ENCODE peak calls at places on chromosomes 7 and 10, in five cellular contexts. H, T, F, C and K are unnamed samples.

GRCh38 chr7:18361756-18362155 is 133.8 kb upstream of the HDAC9 start:
- DNase-seq in H (no peak), T (peak; percentile 95), F (no peak), C (no peak), K (peak; percentile 61)

GRCh38 chr10:79292789-79293746 is 54.2 kb upstream of the PPIF start:
- DNase-seq in H (no peak), T (peak; percentile 66), F (peak; percentile 32), C (no peak), K (no peak)

GRCh38 chr7:155867280-155867679 is 55.0 kb upstream of the SHH start:
- DNase-seq in H (no peak), T (no peak), F (no peak), C (no peak), K (no peak)

GRCh38 chr7:102236592-102237287 is 49.9 kb upstream of the SH2B2 start:
- DNase-seq in H (no peak), T (peak; percentile 89), F (peak; percentile 70), C (peak; percentile 53), K (no peak)

GRCh38 chr7:12709731-12710502 is 22.5 kb downstream of the ARL4A start:
- DNase-seq in H (peak; percentile 87), T (no peak), F (no peak), C (no peak), K (no peak)

GRCh38 chr10:133258818-133259602 is 17.7 kb downstream of the ADAM8 start:
- DNase-seq in H (peak; percentile 96), T (no peak), F (no peak), C (no peak), K (peak; percentile 80)

GRCh38 chr7:157017639-157018327 is 7.3 kb upstream of the MNX1 start:
- DNase-seq in H (no peak), T (peak; percentile 42), F (no peak), C (no peak), K (no peak)

GRCh38 chr10:6023661-6024333 is 38.4 kb downstream of the IL2RA start:
- DNase-seq in H (peak; percentile 81), T (no peak), F (no peak), C (no peak), K (no peak)

GRCh38 chr7:137890449-137890916 is 43.7 kb upstream of the DGKI start:
- DNase-seq in H (no peak), T (no peak), F (peak; percentile 46), C (no peak), K (no peak)

GRCh38 chr10:6416892-6417512 is 163.1 kb downstream of the PRKCQ start:
- DNase-seq in H (no peak), T (peak; percentile 94), F (peak; percentile 47), C (peak; percentile 58), K (no peak)

GRCh38 chr10:95841711-95842498 is 65.9 kb upstream of the CC2D2B start:
- DNase-seq in H (no peak), T (peak; percentile 77), F (peak; percentile 79), C (peak; percentile 54), K (no peak)

GRCh38 chr10:124308351-124308645 is 110.4 kb downstream of the OAT start:
- DNase-seq in H (no peak), T (no peak), F (no peak), C (no peak), K (no peak)

GRCh38 chr7:74289660-74290589 is 718 bp downstream of the CLIP2 start:
- DNase-seq in H (no peak), T (peak; percentile 36), F (peak; percentile 44), C (no peak), K (no peak)

GRCh38 chr7:32221756-32222155 is 151.5 kb upstream of the PDE1C start:
- DNase-seq in H (no peak), T (no peak), F (no peak), C (no peak), K (no peak)

GRCh38 chr7:102849079-102849478 is 63.7 kb upstream of the LRRC17 start:
- DNase-seq in H (peak; percentile 54), T (no peak), F (no peak), C (no peak), K (no peak)

GRCh38 chr10:102407641-102407943 is 11.0 kb downstream of the PSD start:
- DNase-seq in H (no peak), T (no peak), F (no peak), C (no peak), K (no peak)

GRCh38 chr7:76310102-76310957 is 7.9 kb downstream of the HSPB1 start:
- DNase-seq in H (no peak), T (no peak), F (no peak), C (no peak), K (no peak)

GRCh38 chr7:157513162-157513621 is 176.4 kb downstream of the DNAJB6 start:
- DNase-seq in H (no peak), T (no peak), F (no peak), C (no peak), K (no peak)

GRCh38 chr10:29102233-29102632 is 186.6 kb upstream of the LYZL1 start:
- DNase-seq in H (no peak), T (no peak), F (no peak), C (no peak), K (no peak)

GRCh38 chr10:131085586-131085860 is 226.0 kb downstream of the TCERG1L start:
- DNase-seq in H (no peak), T (no peak), F (no peak), C (no peak), K (no peak)

GRCh38 chr7:46432666-46433065 is 511.6 kb upstream of the IGFBP3 start:
- DNase-seq in H (peak; percentile 57), T (no peak), F (no peak), C (no peak), K (no peak)

GRCh38 chr7:32256376-32256775 is 186.2 kb upstream of the PDE1C start:
- DNase-seq in H (no peak), T (no peak), F (no peak), C (no peak), K (no peak)

GRCh38 chr10:17232276-17232987 is 4.4 kb downstream of the VIM start:
- DNase-seq in H (no peak), T (no peak), F (peak; percentile 70), C (no peak), K (no peak)
- H3K4me3 ChIP-seq in H (peak overlapping the region; percentile 98), T (no peak overlapping the region), F (no peak overlapping the region), C (no peak overlapping the region), K (peak overlapping the region; percentile 87)

DNA sequence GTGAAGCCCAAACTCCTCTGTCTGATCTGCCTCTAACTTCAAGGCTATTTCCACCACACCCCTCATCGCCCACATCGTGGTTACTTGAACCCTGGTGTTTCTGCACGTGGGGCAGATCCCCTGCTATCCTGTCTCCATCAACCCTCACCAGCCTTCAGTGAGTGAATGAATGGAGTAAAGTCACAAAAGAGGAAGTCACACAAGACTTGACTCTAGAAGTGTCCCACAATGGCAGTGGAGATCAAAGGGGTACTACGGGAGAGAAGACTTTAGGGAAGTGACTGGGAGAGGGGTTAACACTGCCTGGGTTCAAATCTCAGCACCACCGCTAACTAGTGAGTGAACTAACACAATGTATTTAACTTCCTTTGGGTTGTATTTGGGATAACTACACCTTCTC is 85.9 kb downstream of the COBL start:
- DNase-seq in H (no peak), T (no peak), F (no peak), C (no peak), K (no peak)
- H3K4me3 ChIP-seq in H (no peak overlapping the region), T (no peak overlapping the region), F (no peak overlapping the region), C (no peak overlapping the region), K (no peak overlapping the region)

DNA sequence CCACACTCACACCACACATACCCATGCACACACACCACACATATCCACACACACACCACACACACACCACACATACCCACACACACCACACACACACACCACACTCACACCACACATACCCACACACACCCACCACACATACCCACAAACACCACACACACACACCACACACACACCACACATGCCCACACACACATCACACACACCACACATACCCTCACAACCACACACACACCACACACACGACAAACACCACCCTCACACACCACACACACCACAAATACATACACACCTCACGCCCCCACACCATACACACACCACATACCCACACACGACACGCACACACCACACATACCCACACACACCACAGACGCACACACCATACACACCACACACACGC is 119.7 kb downstream of the PON1 start:
- DNase-seq in H (no peak), T (no peak), F (no peak), C (no peak), K (no peak)
- H3K4me3 ChIP-seq in H (no peak overlapping the region), T (no peak overlapping the region), F (no peak overlapping the region), C (peak overlapping the region; percentile 68), K (no peak overlapping the region)

GRCh38 chr10:115093776-115094361 is 704 bp downstream of the ATRNL1 start:
- DNase-seq in H (no peak), T (peak; percentile 69), F (peak; percentile 14), C (peak; percentile 20), K (no peak)

GRCh38 chr10:115093286-115093775 is at the start of gene ATRNL1:
- DNase-seq in H (no peak), T (peak; percentile 64), F (peak; percentile 37), C (peak; percentile 60), K (no peak)

GRCh38 chr10:115092555-115093285 is 445 bp upstream of the ATRNL1 start:
- DNase-seq in H (no peak), T (peak; percentile 77), F (peak; percentile 39), C (peak; percentile 63), K (no peak)

GRCh38 chr10:115094605-115095004 is 1.4 kb downstream of the ATRNL1 start:
- DNase-seq in H (no peak), T (no peak), F (no peak), C (no peak), K (no peak)

GRCh38 chr10:115092258-115092554 is 959 bp upstream of the ATRNL1 start:
- DNase-seq in H (no peak), T (no peak), F (no peak), C (no peak), K (no peak)
- H3K4me3 ChIP-seq in H (peak overlapping the region; percentile 52), T (peak overlapping the region; percentile 79), F (peak overlapping the region; percentile 55), C (peak overlapping the region; percentile 94), K (peak overlapping the region; percentile 66)